ENCODE peak calls at places on chromosomes 11 and 22, in six cellular contexts. N is GM06990, Y is cardiac muscle cell, T is uterus, C is DND-41, S is fibroblast of lung. G is an unnamed sample.

GRCh38 chr11:45348729-45349128 is 62.6 kb upstream of the SYT13 start:
- DNase-seq in N (no peak), Y (no peak), T (no peak), C (no peak), S (no peak), G (no peak)

GRCh38 chr11:19963697-19964340 is 196.5 kb downstream of the DBX1 start:
- DNase-seq in N (no peak), Y (no peak), T (no peak), C (no peak), S (no peak), G (no peak)

GRCh38 chr11:64799925-64800632 is 2.9 kb downstream of the MAP4K2 start:
- DNase-seq in N (no peak), Y (no peak), T (no peak), C (no peak), S (no peak), G (no peak)

GRCh38 chr11:116193321-116194114 is 579.3 kb downstream of the BUD13 start:
- DNase-seq in N (no peak), Y (peak; percentile 68), T (peak; percentile 39), C (no peak), S (peak; percentile 53), G (no peak)

GRCh38 chr11:17766590-17766989 is 32.0 kb downstream of the KCNC1 start:
- DNase-seq in N (no peak), Y (no peak), T (no peak), C (no peak), S (no peak), G (no peak)

GRCh38 chr11:40186401-40187091 is 1272.9 kb downstream of the LRRC4C start:
- DNase-seq in N (no peak), Y (no peak), T (no peak), C (no peak), S (no peak), G (no peak)

GRCh38 chr11:118605116-118605867 is 2.1 kb upstream of the PHLDB1 start:
- DNase-seq in N (no peak), Y (peak; percentile 75), T (peak; percentile 90), C (no peak), S (peak; percentile 98), G (peak; percentile 83)

GRCh38 chr11:134405436-134405835 is 6.6 kb downstream of the B3GAT1 start:
- DNase-seq in N (no peak), Y (no peak), T (no peak), C (no peak), S (no peak), G (no peak)

GRCh38 chr11:28228196-28228595 is 120.0 kb downstream of the METTL15 start:
- DNase-seq in N (no peak), Y (no peak), T (no peak), C (no peak), S (peak; percentile 43), G (no peak)

GRCh38 chr22:48353116-48353947 is 1474.3 kb downstream of the BRD1 start:
- DNase-seq in N (no peak), Y (no peak), T (no peak), C (no peak), S (no peak), G (no peak)

GRCh38 chr11:94544832-94545640 is 1.3 kb downstream of the FUT4 start:
- DNase-seq in N (no peak), Y (no peak), T (no peak), C (peak; percentile 4), S (no peak), G (peak; percentile 30)

GRCh38 chr11:83662494-83662893 is 376.3 kb upstream of the CCDC90B start:
- DNase-seq in N (no peak), Y (no peak), T (no peak), C (no peak), S (no peak), G (no peak)

GRCh38 chr11:8533332-8533731 is 60.7 kb downstream of the STK33 start:
- DNase-seq in N (peak; percentile 48), Y (no peak), T (no peak), C (no peak), S (no peak), G (no peak)

GRCh38 chr22:20111045-20111688 is 4.7 kb upstream of the RANBP1 start:
- DNase-seq in N (no peak), Y (peak; percentile 37), T (no peak), C (peak; percentile 75), S (peak; percentile 20), G (peak; percentile 6)

GRCh38 chr11:30855383-30856006 is 269.3 kb upstream of the MPPED2 start:
- DNase-seq in N (no peak), Y (peak; percentile 52), T (no peak), C (no peak), S (peak; percentile 46), G (no peak)

GRCh38 chr11:57094206-57094940 is 87.4 kb upstream of the LRRC55 start:
- DNase-seq in N (no peak), Y (peak; percentile 16), T (no peak), C (no peak), S (no peak), G (no peak)

GRCh38 chr11:45655347-45655756 is 10.1 kb downstream of the CHST1 start:
- DNase-seq in N (peak; percentile 33), Y (peak; percentile 87), T (peak; percentile 70), C (peak; percentile 75), S (peak; percentile 61), G (peak; percentile 75)

GRCh38 chr11:35662061-35662648 is 420 bp upstream of the TRIM44 start:
- DNase-seq in N (no peak), Y (no peak), T (no peak), C (no peak), S (peak; percentile 5), G (no peak)

GRCh38 chr22:49086606-49087157 is 741.0 kb downstream of the BRD1 start:
- DNase-seq in N (no peak), Y (no peak), T (no peak), C (no peak), S (no peak), G (no peak)

GRCh38 chr11:64410396-64410718 is 51.4 kb downstream of the RPS6KA4 start:
- DNase-seq in N (no peak), Y (no peak), T (no peak), C (no peak), S (no peak), G (no peak)

GRCh38 chr11:10638285-10638684 is 55.3 kb downstream of the IRAG1 start:
- DNase-seq in N (no peak), Y (no peak), T (peak; percentile 70), C (no peak), S (peak; percentile 22), G (no peak)

GRCh38 chr11:12421386-12421785 is 44.0 kb downstream of the PARVA start:
- DNase-seq in N (no peak), Y (no peak), T (no peak), C (no peak), S (no peak), G (no peak)

GRCh38 chr11:61720597-61720996 is 31.8 kb upstream of the MYRF start:
- DNase-seq in N (no peak), Y (no peak), T (no peak), C (no peak), S (no peak), G (no peak)

GRCh38 chr11:117928818-117929567 is at the start of gene TMPRSS13:
- DNase-seq in N (no peak), Y (no peak), T (no peak), C (peak; percentile 53), S (no peak), G (no peak)

GRCh38 chr11:128689946-128690745 is 3.7 kb upstream of the FLI1 start:
- DNase-seq in N (no peak), Y (peak; percentile 38), T (no peak), C (no peak), S (peak; percentile 26), G (no peak)

DNA sequence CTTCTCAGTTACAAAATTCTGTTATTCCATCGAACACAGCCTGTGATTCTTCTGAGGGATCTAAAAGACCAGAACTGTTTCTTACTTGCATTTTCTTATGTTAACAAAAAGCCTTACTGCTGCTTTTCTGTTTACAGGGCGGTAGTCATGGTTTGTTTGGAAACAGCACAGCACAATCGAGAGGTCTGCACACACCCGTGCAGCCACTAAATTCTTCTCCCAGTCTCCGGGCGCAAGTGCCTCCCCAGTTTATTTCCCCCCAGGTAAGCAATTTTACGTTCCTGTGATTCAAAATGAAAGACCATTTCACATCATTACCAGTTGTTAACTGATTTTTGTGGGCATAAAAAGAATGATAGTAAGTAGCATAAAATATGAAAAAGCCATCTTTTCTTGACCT is 60.8 kb upstream of the ADSL start:
- DNase-seq in N (no peak), Y (no peak), T (no peak), C (no peak), S (no peak), G (no peak)
- H3K36me3 ChIP-seq in N (peaks cover 7% of the 10 kb centered on the region), Y (peaks cover 69% of the 10 kb centered on the region), T (no peaks in the 10 kb centered on the region), C (peaks cover 78% of the 10 kb centered on the region), S (peaks cover 7% of the 10 kb centered on the region), G (peaks cover 75% of the 10 kb centered on the region)

DNA sequence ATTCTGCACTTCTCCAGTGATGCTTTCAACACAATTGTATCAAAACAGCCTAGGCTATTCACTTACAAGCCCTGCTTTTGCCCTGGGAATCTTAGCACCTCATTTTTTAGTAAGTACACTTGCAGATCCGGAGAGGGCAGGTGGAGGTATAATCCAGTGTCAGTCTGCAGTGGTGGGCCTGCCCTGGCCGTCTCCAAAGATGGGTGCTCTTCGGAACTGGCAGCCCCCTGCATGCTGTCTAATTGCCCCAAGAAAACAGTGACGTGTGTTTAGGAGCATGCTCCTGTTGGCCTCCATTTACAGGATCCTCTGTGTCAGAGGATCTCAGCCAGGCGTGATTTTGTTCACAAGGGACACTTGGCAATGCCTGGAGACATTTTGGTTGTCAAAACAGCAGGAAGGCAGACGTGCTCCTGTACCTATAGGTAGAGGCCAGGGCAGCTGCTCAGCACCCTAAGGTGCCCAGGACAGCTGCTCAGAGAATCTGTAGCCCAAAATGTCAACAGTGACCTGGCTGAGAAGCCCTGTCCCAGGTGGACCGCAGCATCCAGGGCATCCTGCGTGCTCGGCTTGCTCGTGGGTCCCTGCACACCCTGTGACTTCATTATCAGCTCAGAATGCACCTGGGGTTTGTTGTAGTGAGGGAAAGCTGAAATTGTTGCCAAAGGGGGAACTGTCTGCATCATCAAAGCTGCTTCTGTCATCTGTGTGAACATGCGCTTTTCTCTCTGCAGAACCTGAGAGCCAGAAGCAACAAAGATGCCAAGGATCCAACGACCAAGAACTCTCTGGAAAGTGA is 90.7 kb downstream of the BCR start:
- DNase-seq in N (no peak), Y (no peak), T (no peak), C (no peak), S (no peak), G (no peak)
- H3K36me3 ChIP-seq in N (peaks cover 21% of the 10 kb centered on the region), Y (peaks cover 13% of the 10 kb centered on the region), T (no peaks in the 10 kb centered on the region), C (peaks cover 88% of the 10 kb centered on the region), S (peaks cover 14% of the 10 kb centered on the region), G (peaks cover 74% of the 10 kb centered on the region)

GRCh38 chr11:68589817-68590216 is 94.5 kb upstream of the GAL start:
- DNase-seq in N (no peak), Y (no peak), T (no peak), C (no peak), S (no peak), G (no peak)

GRCh38 chr11:68591719-68592118 is 92.6 kb upstream of the GAL start:
- DNase-seq in N (no peak), Y (no peak), T (no peak), C (no peak), S (no peak), G (no peak)

GRCh38 chr11:68596231-68596630 is 88.1 kb upstream of the GAL start:
- DNase-seq in N (no peak), Y (no peak), T (no peak), C (no peak), S (no peak), G (no peak)

GRCh38 chr11:68593441-68593840 is 90.9 kb upstream of the GAL start:
- DNase-seq in N (no peak), Y (no peak), T (no peak), C (no peak), S (no peak), G (no peak)

GRCh38 chr11:68594123-68594522 is 90.2 kb upstream of the GAL start:
- DNase-seq in N (no peak), Y (no peak), T (no peak), C (no peak), S (no peak), G (no peak)
- H3K36me3 ChIP-seq in N (peaks cover 30% of the 10 kb centered on the region), Y (peaks cover 71% of the 10 kb centered on the region), T (no peaks in the 10 kb centered on the region), C (peaks cover 97% of the 10 kb centered on the region), S (peaks cover 14% of the 10 kb centered on the region), G (peaks cover 85% of the 10 kb centered on the region)

GRCh38 chr22:38295863-38296262 is 21.4 kb downstream of the CSNK1E start:
- DNase-seq in N (no peak), Y (no peak), T (no peak), C (no peak), S (no peak), G (no peak)
- H3K36me3 ChIP-seq in N (peaks cover 62% of the 10 kb centered on the region), Y (peaks cover 78% of the 10 kb centered on the region), T (no peaks in the 10 kb centered on the region), C (peaks cover 96% of the 10 kb centered on the region), S (peaks cover 68% of the 10 kb centered on the region), G (peaks cover 93% of the 10 kb centered on the region)

G was measured in left ventricle myocardium inferior.